ENCODE peak calls at places on chromosome X, in five cellular contexts. M, Z, L, R and U are unnamed samples.
A peak's percentile ranks its signal among the peaks of the same experiment; 100 is the strongest.

GRCh38 chrX:45622538-45622937 is 421.9 kb upstream of the DIPK2B start:
- DNase-seq in M (peak; percentile 25), Z (no peak), L (no peak), R (peak; percentile 55), U (no peak)

GRCh38 chrX:115367956-115368355 is 78.4 kb downstream of the LUZP4 start:
- DNase-seq in M (peak; percentile 75), Z (no peak), L (no peak), R (peak; percentile 31), U (no peak)

GRCh38 chrX:96846841-96847240 is 36.9 kb upstream of the RPA4 start:
- DNase-seq in M (no peak), Z (no peak), L (no peak), R (no peak), U (no peak)

GRCh38 chrX:11665144-11666040 is at the start of gene ARHGAP6:
- DNase-seq in M (peak; percentile 13), Z (no peak), L (no peak), R (peak; percentile 63), U (no peak)

GRCh38 chrX:132576945-132577344 is 88.1 kb upstream of the MBNL3 start:
- DNase-seq in M (no peak), Z (no peak), L (no peak), R (no peak), U (no peak)

GRCh38 chrX:44267116-44267515 is 76.4 kb downstream of the EFHC2 start:
- DNase-seq in M (no peak), Z (no peak), L (no peak), R (no peak), U (no peak)

GRCh38 chrX:45769919-45770582 is 569.4 kb upstream of the DIPK2B start:
- DNase-seq in M (peak; percentile 94), Z (no peak), L (peak; percentile 57), R (peak; percentile 93), U (no peak)

GRCh38 chrX:66053414-66053813 is 13.5 kb upstream of the VSIG4 start:
- DNase-seq in M (no peak), Z (no peak), L (no peak), R (no peak), U (no peak)

GRCh38 chrX:107483976-107484726 is 34.7 kb downstream of the FRMPD3 start:
- DNase-seq in M (no peak), Z (no peak), L (no peak), R (no peak), U (no peak)

GRCh38 chrX:2784026-2784425 is 32.2 kb downstream of the XG start:
- DNase-seq in M (no peak), Z (no peak), L (no peak), R (peak; percentile 26), U (no peak)

GRCh38 chrX:134604701-134605271 is 53.5 kb downstream of the PLAC1 start:
- DNase-seq in M (peak; percentile 14), Z (no peak), L (no peak), R (peak; percentile 39), U (no peak)

GRCh38 chrX:78131117-78131516 is 8.3 kb downstream of the TAF9B start:
- DNase-seq in M (no peak), Z (no peak), L (no peak), R (no peak), U (no peak)

GRCh38 chrX:4379071-4379470 is 665.6 kb upstream of the PRKX start:
- DNase-seq in M (no peak), Z (no peak), L (no peak), R (no peak), U (no peak)

GRCh38 chrX:45743081-45743533 is 542.4 kb upstream of the DIPK2B start:
- DNase-seq in M (peak; percentile 77), Z (no peak), L (no peak), R (peak; percentile 78), U (no peak)

GRCh38 chrX:53433651-53434639 is at the start of gene HSD17B10:
- DNase-seq in M (peak; percentile 81), Z (peak; percentile 82), L (peak; percentile 89), R (peak; percentile 72), U (peak; percentile 75)

GRCh38 chrX:68511255-68511654 is 12.4 kb downstream of the YIPF6 start:
- DNase-seq in M (peak; percentile 52), Z (peak; percentile 14), L (peak; percentile 12), R (peak; percentile 59), U (no peak)